ENCODE peak calls at places on chromosomes 5 and 9, in nine cellular contexts. W, B, Y, X, K, U, I, J and T are unnamed samples.

GRCh38 chr9:115766495-115766894 is 387.1 kb upstream of the PAPPA start:
- DNase-seq in W (no peak), X (no peak), U (no peak), J (no peak), B (no peak), I (no peak), K (no peak), Y (no peak), T (no peak)

GRCh38 chr5:71922584-71923106 is 184.6 kb upstream of the MAP1B start:
- DNase-seq in W (no peak), I (no peak), B (peak; percentile 49), X (no peak), J (no peak), Y (no peak), U (peak; percentile 85), K (no peak), T (no peak)

GRCh38 chr5:93088566-93088965 is 492.5 kb downstream of the NR2F1-AS1 start:
- DNase-seq in I (no peak), B (no peak), W (no peak), K (no peak), Y (no peak), U (no peak), J (no peak), X (no peak), T (no peak)

GRCh38 chr5:132782101-132782500 is 5.1 kb upstream of the SEPTIN8 start:
- DNase-seq in B (no peak), Y (no peak), U (no peak), X (no peak), I (no peak), J (no peak), K (no peak), W (no peak), T (no peak)

GRCh38 chr5:100900142-100900795 is 2.8 kb downstream of the ST8SIA4 start:
- DNase-seq in X (peak; percentile 70), J (peak; percentile 18), I (peak; percentile 15), Y (no peak), W (no peak), K (peak; percentile 25), B (no peak), U (no peak), T (no peak)

GRCh38 chr5:76412511-76412910 is 9.4 kb downstream of the IQGAP2 start:
- DNase-seq in I (no peak), B (no peak), K (no peak), U (no peak), X (no peak), W (no peak), Y (no peak), J (no peak), T (no peak)

GRCh38 chr5:171420429-171421231 is 1.2 kb downstream of the FGF18 start:
- DNase-seq in K (peak; percentile 79), W (no peak), Y (peak; percentile 88), X (peak; percentile 21), J (no peak), I (peak; percentile 75), U (no peak), B (no peak), T (peak; percentile 86)

GRCh38 chr9:126499005-126499910 is 114.5 kb upstream of the LMX1B start:
- DNase-seq in X (no peak), J (no peak), U (no peak), B (peak; percentile 55), Y (peak; percentile 38), K (no peak), I (peak; percentile 52), W (no peak), T (peak; percentile 45)

GRCh38 chr9:104075801-104076753 is 18.0 kb upstream of the SMC2 start:
- DNase-seq in I (no peak), X (no peak), Y (no peak), W (no peak), K (no peak), U (no peak), J (no peak), B (no peak), T (no peak)

GRCh38 chr9:124870723-124871122 is 8.8 kb downstream of the ARPC5L start:
- DNase-seq in Y (no peak), J (no peak), I (no peak), B (no peak), W (no peak), X (no peak), K (no peak), U (no peak), T (no peak)

GRCh38 chr9:124940521-124940893 is 376 bp downstream of the GOLGA1 start:
- DNase-seq in Y (no peak), B (no peak), J (peak; percentile 50), K (no peak), X (peak; percentile 43), I (no peak), W (no peak), U (no peak), T (no peak)

GRCh38 chr5:5700549-5700948 is 278.1 kb downstream of the ICE1 start:
- DNase-seq in K (no peak), W (no peak), U (no peak), J (no peak), Y (no peak), X (no peak), B (no peak), I (no peak), T (no peak)

GRCh38 chr9:78073722-78074121 is 42.1 kb upstream of the GNAQ start:
- DNase-seq in X (no peak), W (no peak), U (no peak), K (no peak), B (no peak), Y (no peak), I (no peak), J (no peak), T (no peak)

GRCh38 chr5:147303251-147303650 is 68.4 kb downstream of the STK32A start:
- DNase-seq in W (no peak), I (no peak), X (no peak), Y (no peak), J (no peak), K (no peak), B (no peak), U (no peak), T (no peak)

GRCh38 chr5:44389410-44389879 is at the start of gene FGF10:
- DNase-seq in U (no peak), I (peak; percentile 69), J (no peak), X (no peak), K (peak; percentile 22), B (no peak), W (no peak), Y (peak; percentile 57), T (peak; percentile 25)

DNA sequence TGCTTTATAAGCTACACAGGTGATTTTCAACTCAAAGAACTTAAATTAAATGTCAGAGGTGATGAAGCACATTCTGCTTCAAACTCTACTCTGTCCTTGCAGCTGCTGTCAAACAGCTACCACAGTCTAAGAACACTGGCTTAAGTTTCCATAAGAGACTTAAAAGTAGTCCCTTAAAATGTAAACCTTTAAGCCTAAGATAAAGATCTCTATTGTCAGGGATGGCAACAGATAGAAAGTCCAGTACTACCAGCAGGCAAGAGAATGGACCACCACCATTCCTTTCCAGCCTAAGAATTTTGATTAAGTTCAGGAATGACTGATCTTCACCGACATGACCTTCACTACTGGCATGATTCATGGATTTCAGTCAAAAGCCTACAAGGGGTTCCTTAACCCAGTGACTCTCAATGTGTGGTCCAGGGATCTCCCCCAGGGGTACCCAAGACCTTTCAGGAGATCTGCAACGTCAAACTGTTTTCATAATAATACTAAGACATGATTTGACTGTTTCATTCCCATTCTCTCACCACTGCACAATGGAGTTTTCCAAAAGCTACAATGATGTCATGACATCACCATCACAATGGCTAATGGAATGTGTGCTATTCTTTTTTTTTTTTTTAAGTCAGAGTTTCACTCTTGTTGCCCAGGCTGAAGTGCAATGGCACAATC is 41.1 kb upstream of the PLPP6 start:
- DNase-seq in K (no peak), W (no peak), X (no peak), I (no peak), Y (no peak), J (no peak), B (no peak), U (no peak), T (no peak)
- H3K27ac ChIP-seq in K (no peak overlapping the region), W (no peak overlapping the region), X (no peak overlapping the region), I (no peak overlapping the region), Y (no peak overlapping the region), J (no peak overlapping the region), B (no peak overlapping the region), U (no peak overlapping the region), T (no peak overlapping the region)

GRCh38 chr9:113593682-113594281 is 130.3 kb downstream of the RGS3 start:
- DNase-seq in X (peak; percentile 36), I (peak; percentile 94), W (no peak), U (peak; percentile 49), K (peak; percentile 73), Y (peak; percentile 94), J (peak; percentile 23), B (peak; percentile 93), T (peak; percentile 93)
- TF ChIP-seq POLR2A in X (peak; percentile 11), I (peak; percentile 92), W (no peak), U (no peak), K (peak; percentile 85), Y (peak; percentile 60), J (peak; percentile 55), B (peak; percentile 91), T (peak; percentile 90)

DNA sequence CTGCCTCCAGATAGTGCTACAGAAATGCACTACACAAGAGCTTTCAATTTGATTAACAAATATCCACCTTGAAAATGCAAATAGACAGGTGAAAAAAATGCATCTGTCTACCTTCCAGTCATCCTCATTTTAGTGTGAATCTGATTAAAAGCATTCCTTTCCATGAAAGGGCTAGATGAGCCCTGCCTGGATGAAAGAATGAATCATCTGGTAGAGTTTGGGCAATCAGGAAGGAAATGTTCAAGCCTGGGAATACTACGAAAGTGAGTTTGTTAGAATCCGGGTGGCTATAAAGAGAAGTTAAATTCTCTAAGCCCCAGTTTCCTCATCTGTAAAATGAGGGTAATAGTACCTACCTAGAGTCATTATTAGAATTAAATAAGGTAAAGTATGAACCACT is 142.6 kb downstream of the FAM114A2 start:
- DNase-seq in W (no peak), U (no peak), J (no peak), I (no peak), B (no peak), K (no peak), X (no peak), Y (no peak), T (no peak)
- H3K27ac ChIP-seq in W (no peak overlapping the region), U (no peak overlapping the region), J (no peak overlapping the region), I (no peak overlapping the region), B (no peak overlapping the region), K (no peak overlapping the region), X (no peak overlapping the region), Y (no peak overlapping the region), T (no peak overlapping the region)

DNA sequence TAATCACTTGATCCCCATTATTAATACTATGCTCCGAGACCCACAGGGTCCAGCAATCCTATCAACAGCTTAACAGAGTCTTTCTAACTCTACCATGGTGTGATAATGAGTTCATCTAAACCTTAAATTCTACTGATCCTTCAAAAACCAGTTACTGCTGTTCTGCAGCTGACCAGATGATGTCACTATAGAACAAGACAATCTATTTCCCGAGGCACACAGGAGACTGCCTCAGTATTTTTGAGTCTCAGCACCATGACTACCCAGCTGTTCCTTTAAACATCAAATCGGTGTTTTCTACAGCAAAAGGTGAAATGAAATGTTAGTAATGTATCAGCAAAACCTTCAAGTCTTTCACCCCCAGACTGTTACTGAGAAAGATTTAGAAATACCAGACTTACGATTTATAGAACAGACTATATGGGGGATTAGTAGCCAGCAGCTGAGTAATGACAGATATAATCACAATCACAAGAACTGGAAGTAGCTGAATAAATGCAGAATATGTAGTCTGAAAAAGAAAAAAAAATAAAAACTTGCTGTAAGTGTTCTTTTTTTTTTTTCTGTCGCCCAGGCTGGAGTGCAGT is 16.9 kb downstream of the DNAJC18 start:
- DNase-seq in B (peak; percentile 85), W (no peak), K (peak; percentile 89), I (peak; percentile 49), Y (peak; percentile 69), U (peak; percentile 48), X (peak; percentile 37), J (no peak), T (peak; percentile 46)
- TF ChIP-seq POLR2A in B (no peak), W (no peak), K (no peak), I (no peak), Y (no peak), U (no peak), X (no peak), J (no peak), T (no peak)